ENCODE peak calls at places on chromosome 17, in nine cellular contexts. One of them, this sample, is unnamed.

GRCh38 chr17:1486802-1487695 is 5.4 kb downstream of the MYO1C start:
- DNase-seq in astrocyte of the spinal cord: peak; percentile 67
- DNase-seq in IMR-90: no peak
- DNase-seq in breast epithelium: peak; percentile 94
- DNase-seq in heart right ventricle: peak; percentile 73
- DNase-seq in SJCRH30: peak; percentile 49
- DNase-seq in effector memory CD4-positive, alpha-beta T cell: peak; percentile 71
- DNase-seq in AG04450: no peak
- DNase-seq in A549: peak; percentile 81
- DNase-seq in this sample: no peak

GRCh38 chr17:55795098-55795497 is 44.2 kb downstream of the PCTP start:
- DNase-seq in effector memory CD4-positive, alpha-beta T cell: no peak
- DNase-seq in SJCRH30: no peak
- DNase-seq in A549: no peak
- DNase-seq in breast epithelium: no peak
- DNase-seq in astrocyte of the spinal cord: no peak
- DNase-seq in heart right ventricle: no peak
- DNase-seq in AG04450: no peak
- DNase-seq in IMR-90: no peak
- DNase-seq in this sample: no peak

GRCh38 chr17:73722163-73722562 is 77.9 kb upstream of the SDK2 start:
- DNase-seq in AG04450: no peak
- DNase-seq in A549: no peak
- DNase-seq in astrocyte of the spinal cord: no peak
- DNase-seq in effector memory CD4-positive, alpha-beta T cell: no peak
- DNase-seq in breast epithelium: no peak
- DNase-seq in heart right ventricle: no peak
- DNase-seq in IMR-90: no peak
- DNase-seq in SJCRH30: no peak
- DNase-seq in this sample: no peak

GRCh38 chr17:41893384-41893783 is 25.4 kb downstream of the ACLY start:
- DNase-seq in astrocyte of the spinal cord: no peak
- DNase-seq in heart right ventricle: no peak
- DNase-seq in SJCRH30: no peak
- DNase-seq in A549: no peak
- DNase-seq in IMR-90: no peak
- DNase-seq in AG04450: no peak
- DNase-seq in breast epithelium: no peak
- DNase-seq in effector memory CD4-positive, alpha-beta T cell: no peak
- DNase-seq in this sample: no peak

GRCh38 chr17:21291357-21291756 is 6.8 kb downstream of the MAP2K3 start:
- DNase-seq in astrocyte of the spinal cord: no peak
- DNase-seq in A549: no peak
- DNase-seq in effector memory CD4-positive, alpha-beta T cell: no peak
- DNase-seq in AG04450: no peak
- DNase-seq in SJCRH30: no peak
- DNase-seq in IMR-90: no peak
- DNase-seq in heart right ventricle: no peak
- DNase-seq in breast epithelium: no peak
- DNase-seq in this sample: no peak

GRCh38 chr17:81247339-81247990 is 8.3 kb downstream of the NDUFAF8 start:
- DNase-seq in breast epithelium: no peak
- DNase-seq in heart right ventricle: no peak
- DNase-seq in IMR-90: no peak
- DNase-seq in A549: no peak
- DNase-seq in SJCRH30: no peak
- DNase-seq in AG04450: no peak
- DNase-seq in astrocyte of the spinal cord: no peak
- DNase-seq in effector memory CD4-positive, alpha-beta T cell: no peak
- DNase-seq in this sample: no peak

GRCh38 chr17:48024149-48025039 is 13.2 kb downstream of the COPZ2 start:
- DNase-seq in IMR-90: no peak
- DNase-seq in A549: peak; percentile 49
- DNase-seq in heart right ventricle: peak; percentile 24
- DNase-seq in SJCRH30: peak; percentile 50
- DNase-seq in AG04450: no peak
- DNase-seq in effector memory CD4-positive, alpha-beta T cell: peak; percentile 41
- DNase-seq in breast epithelium: no peak
- DNase-seq in astrocyte of the spinal cord: no peak
- DNase-seq in this sample: no peak

GRCh38 chr17:2044263-2044894 is 2.6 kb downstream of the OVCA2 start:
- DNase-seq in breast epithelium: no peak
- DNase-seq in IMR-90: no peak
- DNase-seq in effector memory CD4-positive, alpha-beta T cell: no peak
- DNase-seq in astrocyte of the spinal cord: no peak
- DNase-seq in A549: no peak
- DNase-seq in heart right ventricle: no peak
- DNase-seq in AG04450: no peak
- DNase-seq in SJCRH30: no peak
- DNase-seq in this sample: no peak

GRCh38 chr17:83104577-83105505 is 25.4 kb downstream of the METRNL start:
- DNase-seq in IMR-90: no peak
- DNase-seq in heart right ventricle: no peak
- DNase-seq in effector memory CD4-positive, alpha-beta T cell: no peak
- DNase-seq in breast epithelium: no peak
- DNase-seq in AG04450: no peak
- DNase-seq in A549: no peak
- DNase-seq in SJCRH30: no peak
- DNase-seq in astrocyte of the spinal cord: no peak
- DNase-seq in this sample: no peak

GRCh38 chr17:44527102-44527501 is 23.9 kb upstream of the GPATCH8 start:
- DNase-seq in breast epithelium: no peak
- DNase-seq in AG04450: no peak
- DNase-seq in effector memory CD4-positive, alpha-beta T cell: no peak
- DNase-seq in A549: no peak
- DNase-seq in SJCRH30: no peak
- DNase-seq in heart right ventricle: no peak
- DNase-seq in astrocyte of the spinal cord: no peak
- DNase-seq in IMR-90: no peak
- DNase-seq in this sample: no peak

DNA sequence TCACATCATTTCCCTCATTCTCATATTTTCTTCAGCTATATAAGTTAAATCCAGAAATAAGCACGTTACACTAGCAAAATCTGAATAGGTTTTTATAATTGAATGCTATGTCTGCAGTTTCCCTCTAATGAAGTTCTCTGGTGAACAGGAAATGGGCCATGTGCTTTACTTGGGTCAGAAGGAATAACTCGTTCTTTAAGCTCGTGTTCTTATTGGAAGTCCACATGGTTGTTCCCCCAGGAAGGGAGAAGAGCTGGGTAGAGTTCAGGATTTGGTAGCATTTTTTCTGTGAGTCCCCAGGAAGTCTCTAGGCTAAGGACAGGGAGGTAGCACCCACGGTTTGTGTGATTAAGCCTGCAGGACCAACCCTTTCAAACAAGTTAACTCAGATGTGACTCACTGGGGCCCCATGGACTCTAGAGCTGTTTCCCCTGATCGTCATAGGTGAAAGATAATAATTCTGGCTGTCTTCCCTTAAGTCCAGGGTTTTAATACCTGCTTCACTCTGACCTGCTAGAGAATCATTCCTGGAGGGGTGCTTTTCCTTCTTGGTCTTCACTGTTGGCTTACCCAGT is 16.4 kb downstream of the SAP30BP start:
- DNase-seq in SJCRH30: no peak
- DNase-seq in breast epithelium: no peak
- DNase-seq in effector memory CD4-positive, alpha-beta T cell: no peak
- DNase-seq in AG04450: no peak
- DNase-seq in A549: peak; percentile 81
- DNase-seq in heart right ventricle: no peak
- DNase-seq in astrocyte of the spinal cord: peak; percentile 69
- DNase-seq in IMR-90: peak; percentile 80
- DNase-seq in this sample: no peak
- H3K4me3 ChIP-seq in SJCRH30: no peak overlapping the region
- H3K4me3 ChIP-seq in breast epithelium: no peak overlapping the region
- H3K4me3 ChIP-seq in effector memory CD4-positive, alpha-beta T cell: no peak overlapping the region
- H3K4me3 ChIP-seq in AG04450: no peak overlapping the region
- H3K4me3 ChIP-seq in A549: no peak overlapping the region
- H3K4me3 ChIP-seq in heart right ventricle: no peak overlapping the region
- H3K4me3 ChIP-seq in astrocyte of the spinal cord: no peak overlapping the region
- H3K4me3 ChIP-seq in IMR-90: no peak overlapping the region
- H3K4me3 ChIP-seq in this sample: no peak overlapping the region

GRCh38 chr17:3697157-3697515 is 1.2 kb upstream of the P2RX5 start:
- DNase-seq in IMR-90: no peak
- DNase-seq in astrocyte of the spinal cord: no peak
- DNase-seq in AG04450: no peak
- DNase-seq in effector memory CD4-positive, alpha-beta T cell: no peak
- DNase-seq in A549: no peak
- DNase-seq in breast epithelium: no peak
- DNase-seq in heart right ventricle: no peak
- DNase-seq in SJCRH30: no peak
- DNase-seq in this sample: no peak
- H3K4me3 ChIP-seq in IMR-90: no peak overlapping the region
- H3K4me3 ChIP-seq in astrocyte of the spinal cord: no peak overlapping the region
- H3K4me3 ChIP-seq in AG04450: no peak overlapping the region
- H3K4me3 ChIP-seq in effector memory CD4-positive, alpha-beta T cell: no peak overlapping the region
- H3K4me3 ChIP-seq in A549: no peak overlapping the region
- H3K4me3 ChIP-seq in breast epithelium: no peak overlapping the region
- H3K4me3 ChIP-seq in heart right ventricle: no peak overlapping the region
- H3K4me3 ChIP-seq in SJCRH30: no peak overlapping the region
- H3K4me3 ChIP-seq in this sample: no peak overlapping the region

GRCh38 chr17:76997981-76998531 is 129.9 kb downstream of the MGAT5B start:
- DNase-seq in AG04450: no peak
- DNase-seq in heart right ventricle: no peak
- DNase-seq in SJCRH30: peak; percentile 41
- DNase-seq in IMR-90: no peak
- DNase-seq in A549: no peak
- DNase-seq in effector memory CD4-positive, alpha-beta T cell: peak; percentile 47
- DNase-seq in breast epithelium: peak; percentile 28
- DNase-seq in astrocyte of the spinal cord: peak; percentile 20
- DNase-seq in this sample: no peak
- H3K4me3 ChIP-seq in AG04450: no peak overlapping the region
- H3K4me3 ChIP-seq in heart right ventricle: no peak overlapping the region
- H3K4me3 ChIP-seq in SJCRH30: no peak overlapping the region
- H3K4me3 ChIP-seq in IMR-90: no peak overlapping the region
- H3K4me3 ChIP-seq in A549: no peak overlapping the region
- H3K4me3 ChIP-seq in effector memory CD4-positive, alpha-beta T cell: peak overlapping the region; percentile 19
- H3K4me3 ChIP-seq in breast epithelium: no peak overlapping the region
- H3K4me3 ChIP-seq in astrocyte of the spinal cord: no peak overlapping the region
- H3K4me3 ChIP-seq in this sample: no peak overlapping the region

DNA sequence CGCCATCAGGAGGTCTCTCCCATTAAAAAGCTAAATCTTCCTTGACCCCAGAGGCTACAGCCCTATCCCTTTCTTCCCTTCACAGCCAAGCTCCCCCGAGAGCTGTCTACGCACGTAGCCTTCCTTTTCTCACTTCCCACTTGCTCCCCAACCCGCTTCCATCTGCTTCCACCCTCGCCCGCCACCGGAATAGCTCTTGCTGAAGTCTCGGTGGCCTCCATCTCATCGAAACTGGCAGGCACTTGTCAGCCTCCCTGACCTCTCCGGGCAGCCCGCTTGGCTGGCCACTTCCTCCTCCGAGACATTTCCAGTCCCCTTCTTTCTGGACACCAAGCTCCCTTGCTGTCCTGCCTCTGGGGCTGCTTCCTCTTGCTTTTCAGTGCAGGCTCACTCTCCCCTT is 10.7 kb upstream of the EPOP start:
- DNase-seq in astrocyte of the spinal cord: no peak
- DNase-seq in A549: no peak
- DNase-seq in IMR-90: no peak
- DNase-seq in effector memory CD4-positive, alpha-beta T cell: no peak
- DNase-seq in breast epithelium: no peak
- DNase-seq in SJCRH30: no peak
- DNase-seq in heart right ventricle: no peak
- DNase-seq in AG04450: no peak
- DNase-seq in this sample: no peak
- H3K4me3 ChIP-seq in astrocyte of the spinal cord: no peak overlapping the region
- H3K4me3 ChIP-seq in A549: no peak overlapping the region
- H3K4me3 ChIP-seq in IMR-90: no peak overlapping the region
- H3K4me3 ChIP-seq in effector memory CD4-positive, alpha-beta T cell: no peak overlapping the region
- H3K4me3 ChIP-seq in breast epithelium: no peak overlapping the region
- H3K4me3 ChIP-seq in SJCRH30: no peak overlapping the region
- H3K4me3 ChIP-seq in heart right ventricle: no peak overlapping the region
- H3K4me3 ChIP-seq in AG04450: no peak overlapping the region
- H3K4me3 ChIP-seq in this sample: no peak overlapping the region

GRCh38 chr17:38562903-38563302 is 42.8 kb downstream of the SRCIN1 start:
- DNase-seq in effector memory CD4-positive, alpha-beta T cell: no peak
- DNase-seq in breast epithelium: no peak
- DNase-seq in AG04450: no peak
- DNase-seq in astrocyte of the spinal cord: no peak
- DNase-seq in IMR-90: no peak
- DNase-seq in A549: no peak
- DNase-seq in SJCRH30: no peak
- DNase-seq in heart right ventricle: no peak
- DNase-seq in this sample: no peak
- H3K4me3 ChIP-seq in effector memory CD4-positive, alpha-beta T cell: no peak overlapping the region
- H3K4me3 ChIP-seq in breast epithelium: no peak overlapping the region
- H3K4me3 ChIP-seq in AG04450: no peak overlapping the region
- H3K4me3 ChIP-seq in astrocyte of the spinal cord: no peak overlapping the region
- H3K4me3 ChIP-seq in IMR-90: no peak overlapping the region
- H3K4me3 ChIP-seq in A549: no peak overlapping the region
- H3K4me3 ChIP-seq in SJCRH30: no peak overlapping the region
- H3K4me3 ChIP-seq in heart right ventricle: no peak overlapping the region
- H3K4me3 ChIP-seq in this sample: no peak overlapping the region

DNA sequence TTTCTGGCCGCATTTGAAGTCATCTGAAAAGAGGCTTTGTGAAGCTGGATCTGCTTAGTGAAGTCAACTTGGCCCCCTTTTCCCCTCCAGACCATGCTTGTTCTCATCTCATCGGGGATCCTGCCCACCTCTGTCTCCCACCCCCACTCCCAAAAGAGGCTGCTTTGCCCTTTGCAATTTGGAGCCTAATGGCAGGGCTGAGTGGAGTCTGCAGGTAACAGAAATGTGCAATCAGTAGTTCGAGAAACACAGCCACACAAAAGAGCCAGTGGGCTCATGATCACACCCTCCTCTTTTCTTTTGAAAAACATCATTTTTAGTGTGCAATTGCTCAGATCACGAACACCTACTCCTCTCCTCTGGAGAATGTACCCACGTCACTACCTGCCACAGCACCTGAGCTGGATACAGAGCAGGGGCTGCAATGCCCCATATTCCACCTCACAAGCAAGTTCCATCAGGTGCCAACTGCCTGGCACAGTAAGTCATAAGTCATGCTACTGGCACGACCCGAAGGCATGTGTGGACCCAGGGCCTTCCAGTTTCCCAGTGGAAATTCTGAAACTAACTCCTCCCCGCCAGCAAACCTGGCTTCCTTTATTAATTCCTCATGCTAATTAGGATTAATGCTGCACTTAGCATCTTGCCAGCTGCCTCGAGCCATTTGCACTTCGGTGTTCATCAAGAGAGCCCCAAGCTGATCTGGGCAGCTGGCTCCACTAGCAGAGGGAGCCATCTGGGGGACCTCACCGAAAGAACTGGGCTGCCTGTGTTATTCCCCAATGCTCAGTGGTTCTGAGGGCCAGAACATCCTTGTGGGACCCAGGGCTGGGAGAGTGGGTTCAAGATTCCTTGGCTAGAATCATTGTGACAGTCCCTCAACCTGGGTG is 2.3 kb downstream of the CACNG4 start:
- DNase-seq in breast epithelium: no peak
- DNase-seq in heart right ventricle: no peak
- DNase-seq in IMR-90: no peak
- DNase-seq in A549: no peak
- DNase-seq in AG04450: no peak
- DNase-seq in effector memory CD4-positive, alpha-beta T cell: no peak
- DNase-seq in astrocyte of the spinal cord: no peak
- DNase-seq in SJCRH30: no peak
- DNase-seq in this sample: no peak
- H3K4me3 ChIP-seq in breast epithelium: peak overlapping the region; percentile 75
- H3K4me3 ChIP-seq in heart right ventricle: peak overlapping the region; percentile 43
- H3K4me3 ChIP-seq in IMR-90: no peak overlapping the region
- H3K4me3 ChIP-seq in A549: peak overlapping the region; percentile 65
- H3K4me3 ChIP-seq in AG04450: no peak overlapping the region
- H3K4me3 ChIP-seq in effector memory CD4-positive, alpha-beta T cell: no peak overlapping the region
- H3K4me3 ChIP-seq in astrocyte of the spinal cord: no peak overlapping the region
- H3K4me3 ChIP-seq in SJCRH30: no peak overlapping the region
- H3K4me3 ChIP-seq in this sample: peak overlapping the region; percentile 45

GRCh38 chr17:68356949-68357455 is 65.7 kb downstream of the ARSG start:
- DNase-seq in astrocyte of the spinal cord: no peak
- DNase-seq in effector memory CD4-positive, alpha-beta T cell: no peak
- DNase-seq in AG04450: no peak
- DNase-seq in breast epithelium: no peak
- DNase-seq in SJCRH30: no peak
- DNase-seq in IMR-90: no peak
- DNase-seq in A549: no peak
- DNase-seq in heart right ventricle: no peak
- DNase-seq in this sample: no peak
- H3K4me3 ChIP-seq in astrocyte of the spinal cord: no peak overlapping the region
- H3K4me3 ChIP-seq in effector memory CD4-positive, alpha-beta T cell: no peak overlapping the region
- H3K4me3 ChIP-seq in AG04450: no peak overlapping the region
- H3K4me3 ChIP-seq in breast epithelium: no peak overlapping the region
- H3K4me3 ChIP-seq in SJCRH30: no peak overlapping the region
- H3K4me3 ChIP-seq in IMR-90: no peak overlapping the region
- H3K4me3 ChIP-seq in A549: no peak overlapping the region
- H3K4me3 ChIP-seq in heart right ventricle: no peak overlapping the region
- H3K4me3 ChIP-seq in this sample: no peak overlapping the region

This sample was measured in esophagus squamous epithelium.